ENCODE peak calls at places on chromosomes 4 and X, in nine cellular contexts. One of them, this sample, is unnamed.

GRCh38 chr4:73836373-73837269 is at the start of gene CXCL6:
- DNase-seq in HFFc6: no peak
- DNase-seq in HFF-Myc: no peak
- DNase-seq in ascending aorta: no peak
- DNase-seq in tibial nerve: no peak
- DNase-seq in heart right ventricle: peak; percentile 41
- DNase-seq in neural crest cell: peak; percentile 36
- DNase-seq in progenitor cell of endocrine pancreas: peak; percentile 36
- DNase-seq in ovary: no peak
- DNase-seq in this sample: peak; percentile 24

GRCh38 chr4:176622251-176622968 is 170.3 kb downstream of the VEGFC start:
- DNase-seq in HFF-Myc: no peak
- DNase-seq in HFFc6: no peak
- DNase-seq in neural crest cell: no peak
- DNase-seq in ascending aorta: no peak
- DNase-seq in tibial nerve: no peak
- DNase-seq in heart right ventricle: no peak
- DNase-seq in progenitor cell of endocrine pancreas: no peak
- DNase-seq in ovary: no peak
- DNase-seq in this sample: no peak

GRCh38 chrX:120604359-120604782 is 470 bp downstream of the MCTS1 start:
- DNase-seq in progenitor cell of endocrine pancreas: no peak
- DNase-seq in HFFc6: peak; percentile 36
- DNase-seq in tibial nerve: no peak
- DNase-seq in neural crest cell: no peak
- DNase-seq in ovary: no peak
- DNase-seq in HFF-Myc: peak; percentile 11
- DNase-seq in heart right ventricle: no peak
- DNase-seq in ascending aorta: no peak
- DNase-seq in this sample: no peak

GRCh38 chr4:1130318-1131186 is 17.2 kb upstream of the RNF212 start:
- DNase-seq in ascending aorta: no peak
- DNase-seq in tibial nerve: peak; percentile 73
- DNase-seq in HFFc6: peak; percentile 50
- DNase-seq in progenitor cell of endocrine pancreas: peak; percentile 55
- DNase-seq in HFF-Myc: peak; percentile 29
- DNase-seq in neural crest cell: peak; percentile 69
- DNase-seq in heart right ventricle: peak; percentile 56
- DNase-seq in ovary: peak; percentile 75
- DNase-seq in this sample: no peak

GRCh38 chr4:74005528-74005927 is 7.1 kb upstream of the CXCL5 start:
- DNase-seq in neural crest cell: no peak
- DNase-seq in heart right ventricle: no peak
- DNase-seq in HFFc6: no peak
- DNase-seq in HFF-Myc: no peak
- DNase-seq in ascending aorta: no peak
- DNase-seq in progenitor cell of endocrine pancreas: no peak
- DNase-seq in tibial nerve: no peak
- DNase-seq in ovary: no peak
- DNase-seq in this sample: no peak

GRCh38 chrX:784829-785228 is 154.2 kb downstream of the SHOX start:
- DNase-seq in ascending aorta: no peak
- DNase-seq in progenitor cell of endocrine pancreas: no peak
- DNase-seq in heart right ventricle: no peak
- DNase-seq in neural crest cell: no peak
- DNase-seq in tibial nerve: no peak
- DNase-seq in HFF-Myc: no peak
- DNase-seq in HFFc6: no peak
- DNase-seq in ovary: no peak
- DNase-seq in this sample: no peak

GRCh38 chrX:10173331-10173900 is 16.6 kb downstream of the CLCN4 start:
- DNase-seq in HFF-Myc: peak; percentile 47
- DNase-seq in ascending aorta: no peak
- DNase-seq in heart right ventricle: no peak
- DNase-seq in neural crest cell: no peak
- DNase-seq in HFFc6: no peak
- DNase-seq in progenitor cell of endocrine pancreas: no peak
- DNase-seq in ovary: peak; percentile 84
- DNase-seq in tibial nerve: peak; percentile 63
- DNase-seq in this sample: peak; percentile 29

GRCh38 chrX:131812847-131813825 is 210.0 kb upstream of the STK26 start:
- DNase-seq in heart right ventricle: no peak
- DNase-seq in HFFc6: no peak
- DNase-seq in ascending aorta: peak; percentile 39
- DNase-seq in tibial nerve: peak; percentile 24
- DNase-seq in progenitor cell of endocrine pancreas: no peak
- DNase-seq in neural crest cell: no peak
- DNase-seq in HFF-Myc: no peak
- DNase-seq in ovary: peak; percentile 82
- DNase-seq in this sample: peak; percentile 52

GRCh38 chr4:87002682-87003043 is 67.9 kb downstream of the AFF1 start:
- DNase-seq in ascending aorta: no peak
- DNase-seq in progenitor cell of endocrine pancreas: no peak
- DNase-seq in HFFc6: no peak
- DNase-seq in tibial nerve: no peak
- DNase-seq in heart right ventricle: no peak
- DNase-seq in HFF-Myc: no peak
- DNase-seq in ovary: no peak
- DNase-seq in neural crest cell: no peak
- DNase-seq in this sample: no peak

GRCh38 chr4:48127231-48127881 is 6.7 kb downstream of the TXK start:
- DNase-seq in HFF-Myc: no peak
- DNase-seq in ascending aorta: no peak
- DNase-seq in progenitor cell of endocrine pancreas: no peak
- DNase-seq in HFFc6: no peak
- DNase-seq in heart right ventricle: no peak
- DNase-seq in ovary: no peak
- DNase-seq in neural crest cell: no peak
- DNase-seq in tibial nerve: no peak
- DNase-seq in this sample: no peak

GRCh38 chr4:91958651-91959050 is 345.1 kb upstream of the GRID2 start:
- DNase-seq in neural crest cell: no peak
- DNase-seq in ovary: no peak
- DNase-seq in ascending aorta: no peak
- DNase-seq in HFF-Myc: no peak
- DNase-seq in heart right ventricle: no peak
- DNase-seq in HFFc6: no peak
- DNase-seq in tibial nerve: no peak
- DNase-seq in progenitor cell of endocrine pancreas: no peak
- DNase-seq in this sample: no peak

GRCh38 chrX:134236690-134237362 is at the start of gene CCDC160:
- DNase-seq in ascending aorta: no peak
- DNase-seq in tibial nerve: peak; percentile 8
- DNase-seq in neural crest cell: peak; percentile 73
- DNase-seq in HFF-Myc: no peak
- DNase-seq in progenitor cell of endocrine pancreas: peak; percentile 64
- DNase-seq in ovary: peak; percentile 70
- DNase-seq in heart right ventricle: peak; percentile 54
- DNase-seq in HFFc6: no peak
- DNase-seq in this sample: no peak

GRCh38 chr4:54958236-54958635 is 167.2 kb downstream of the KDR start:
- DNase-seq in heart right ventricle: no peak
- DNase-seq in ovary: no peak
- DNase-seq in HFF-Myc: no peak
- DNase-seq in ascending aorta: no peak
- DNase-seq in tibial nerve: no peak
- DNase-seq in neural crest cell: no peak
- DNase-seq in HFFc6: no peak
- DNase-seq in progenitor cell of endocrine pancreas: no peak
- DNase-seq in this sample: no peak

GRCh38 chrX:50910685-50911176 is at the start of gene BMP15:
- DNase-seq in ascending aorta: no peak
- DNase-seq in HFF-Myc: no peak
- DNase-seq in HFFc6: no peak
- DNase-seq in progenitor cell of endocrine pancreas: no peak
- DNase-seq in neural crest cell: no peak
- DNase-seq in heart right ventricle: no peak
- DNase-seq in tibial nerve: no peak
- DNase-seq in ovary: no peak
- DNase-seq in this sample: no peak

GRCh38 chrX:50903387-50904027 is 7.0 kb upstream of the BMP15 start:
- DNase-seq in ovary: no peak
- DNase-seq in tibial nerve: no peak
- DNase-seq in heart right ventricle: no peak
- DNase-seq in neural crest cell: peak; percentile 18
- DNase-seq in ascending aorta: no peak
- DNase-seq in HFFc6: no peak
- DNase-seq in HFF-Myc: no peak
- DNase-seq in progenitor cell of endocrine pancreas: peak; percentile 24
- DNase-seq in this sample: no peak

DNA sequence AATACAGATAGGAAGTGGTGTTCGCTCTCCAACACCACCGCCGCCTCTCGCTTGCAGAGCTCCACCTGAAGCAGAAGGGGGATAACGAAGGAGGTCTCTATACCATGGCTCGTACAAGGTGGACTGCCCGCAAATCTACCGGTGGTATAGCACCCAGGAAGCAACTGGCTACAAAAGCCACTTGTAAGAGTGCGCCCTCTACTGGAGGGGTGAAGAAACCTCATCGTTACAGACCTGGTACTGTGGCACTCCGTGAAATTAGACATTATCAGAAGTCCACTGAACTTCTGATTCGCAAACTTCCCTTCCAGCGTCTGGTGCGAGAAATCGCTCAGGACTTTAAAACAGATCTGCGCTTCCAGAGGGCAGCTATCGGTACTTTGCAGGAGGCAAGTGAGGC is 5.2 kb upstream of the BMP15 start:
- DNase-seq in progenitor cell of endocrine pancreas: no peak
- DNase-seq in ovary: no peak
- DNase-seq in HFFc6: no peak
- DNase-seq in ascending aorta: no peak
- DNase-seq in neural crest cell: no peak
- DNase-seq in heart right ventricle: no peak
- DNase-seq in HFF-Myc: no peak
- DNase-seq in tibial nerve: no peak
- DNase-seq in this sample: no peak
- TF ChIP-seq CTCF in progenitor cell of endocrine pancreas: peak; percentile 18
- TF ChIP-seq CTCF in ovary: no peak
- TF ChIP-seq CTCF in HFFc6: no peak
- TF ChIP-seq CTCF in ascending aorta: no peak
- TF ChIP-seq CTCF in neural crest cell: peak; percentile 52
- TF ChIP-seq CTCF in heart right ventricle: no peak
- TF ChIP-seq CTCF in HFF-Myc: peak; percentile 14
- TF ChIP-seq CTCF in tibial nerve: no peak
- TF ChIP-seq CTCF in this sample: no peak

DNA sequence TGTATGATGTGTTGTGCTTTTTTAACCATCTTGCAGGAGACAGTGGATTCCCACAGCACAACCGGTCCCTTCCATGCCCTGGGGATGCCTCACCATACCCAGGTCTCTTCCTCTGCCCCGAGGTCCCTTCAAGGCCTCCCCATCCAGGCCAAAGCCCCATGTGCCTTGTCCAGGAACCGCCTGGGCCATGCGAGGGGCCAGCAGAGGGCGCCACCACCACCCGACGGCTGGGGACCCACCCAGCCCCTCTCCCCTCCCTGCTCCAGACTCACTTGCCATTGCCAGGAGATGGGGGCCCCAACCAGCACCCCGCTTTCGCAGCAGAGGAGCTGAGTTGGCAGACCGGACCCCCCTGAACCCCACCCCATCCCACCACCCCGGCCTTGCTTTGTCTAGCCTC is 485.5 kb downstream of the TRAM1L1 start:
- DNase-seq in HFFc6: no peak
- DNase-seq in tibial nerve: no peak
- DNase-seq in HFF-Myc: no peak
- DNase-seq in neural crest cell: no peak
- DNase-seq in ovary: peak; percentile 14
- DNase-seq in progenitor cell of endocrine pancreas: no peak
- DNase-seq in heart right ventricle: no peak
- DNase-seq in ascending aorta: no peak
- DNase-seq in this sample: no peak
- TF ChIP-seq CTCF in HFFc6: no peak
- TF ChIP-seq CTCF in tibial nerve: no peak
- TF ChIP-seq CTCF in HFF-Myc: no peak
- TF ChIP-seq CTCF in neural crest cell: no peak
- TF ChIP-seq CTCF in ovary: no peak
- TF ChIP-seq CTCF in progenitor cell of endocrine pancreas: no peak
- TF ChIP-seq CTCF in heart right ventricle: no peak
- TF ChIP-seq CTCF in ascending aorta: no peak
- TF ChIP-seq CTCF in this sample: no peak

GRCh38 chr4:182268966-182269365 is 25.8 kb downstream of the TENM3 start:
- DNase-seq in HFF-Myc: no peak
- DNase-seq in progenitor cell of endocrine pancreas: no peak
- DNase-seq in HFFc6: no peak
- DNase-seq in heart right ventricle: no peak
- DNase-seq in tibial nerve: no peak
- DNase-seq in ovary: no peak
- DNase-seq in neural crest cell: no peak
- DNase-seq in ascending aorta: no peak
- DNase-seq in this sample: no peak

GRCh38 chr4:182267048-182267447 is 23.8 kb downstream of the TENM3 start:
- DNase-seq in HFFc6: no peak
- DNase-seq in neural crest cell: no peak
- DNase-seq in ascending aorta: no peak
- DNase-seq in HFF-Myc: no peak
- DNase-seq in heart right ventricle: no peak
- DNase-seq in progenitor cell of endocrine pancreas: no peak
- DNase-seq in tibial nerve: no peak
- DNase-seq in ovary: no peak
- DNase-seq in this sample: no peak

GRCh38 chr4:182263562-182263961 is 20.4 kb downstream of the TENM3 start:
- DNase-seq in HFF-Myc: no peak
- DNase-seq in ovary: no peak
- DNase-seq in HFFc6: no peak
- DNase-seq in tibial nerve: no peak
- DNase-seq in progenitor cell of endocrine pancreas: no peak
- DNase-seq in neural crest cell: no peak
- DNase-seq in ascending aorta: no peak
- DNase-seq in heart right ventricle: no peak
- DNase-seq in this sample: no peak

GRCh38 chr4:182264139-182264752 is 21.0 kb downstream of the TENM3 start:
- DNase-seq in ovary: no peak
- DNase-seq in progenitor cell of endocrine pancreas: no peak
- DNase-seq in HFF-Myc: no peak
- DNase-seq in neural crest cell: no peak
- DNase-seq in heart right ventricle: no peak
- DNase-seq in HFFc6: no peak
- DNase-seq in tibial nerve: no peak
- DNase-seq in ascending aorta: no peak
- DNase-seq in this sample: no peak

DNA sequence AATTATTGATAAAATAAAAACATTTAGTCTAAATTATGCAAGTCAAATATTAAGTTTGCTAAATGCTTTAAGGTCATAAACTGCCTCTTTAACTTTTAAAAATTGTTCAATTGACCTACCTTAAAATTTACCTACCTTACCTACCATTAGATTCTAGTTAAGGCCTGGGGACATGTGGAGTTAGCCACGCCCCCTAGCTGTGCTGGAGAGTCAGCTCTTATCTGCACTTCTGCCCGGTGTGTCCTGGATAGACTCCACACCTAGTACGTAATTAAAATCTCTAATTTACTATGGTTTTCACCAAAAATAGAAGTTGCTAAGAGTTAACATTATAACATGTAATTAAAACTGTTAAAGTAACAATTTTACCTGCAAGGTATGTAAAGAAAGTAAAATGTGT is 22.7 kb downstream of the TENM3 start:
- DNase-seq in HFFc6: no peak
- DNase-seq in neural crest cell: no peak
- DNase-seq in heart right ventricle: no peak
- DNase-seq in ovary: no peak
- DNase-seq in progenitor cell of endocrine pancreas: no peak
- DNase-seq in HFF-Myc: no peak
- DNase-seq in ascending aorta: no peak
- DNase-seq in tibial nerve: no peak
- DNase-seq in this sample: no peak
- TF ChIP-seq CTCF in HFFc6: peak; percentile 40
- TF ChIP-seq CTCF in neural crest cell: no peak
- TF ChIP-seq CTCF in heart right ventricle: no peak
- TF ChIP-seq CTCF in ovary: no peak
- TF ChIP-seq CTCF in progenitor cell of endocrine pancreas: no peak
- TF ChIP-seq CTCF in HFF-Myc: no peak
- TF ChIP-seq CTCF in ascending aorta: no peak
- TF ChIP-seq CTCF in tibial nerve: no peak
- TF ChIP-seq CTCF in this sample: no peak

GRCh38 chr4:139530833-139531427 is 25.1 kb downstream of the SETD7 start:
- DNase-seq in HFF-Myc: no peak
- DNase-seq in tibial nerve: peak; percentile 73
- DNase-seq in HFFc6: no peak
- DNase-seq in heart right ventricle: no peak
- DNase-seq in ascending aorta: no peak
- DNase-seq in progenitor cell of endocrine pancreas: peak; percentile 45
- DNase-seq in ovary: peak; percentile 49
- DNase-seq in neural crest cell: peak; percentile 77
- DNase-seq in this sample: peak; percentile 44
- TF ChIP-seq CTCF in HFF-Myc: peak; percentile 56
- TF ChIP-seq CTCF in tibial nerve: peak; percentile 52
- TF ChIP-seq CTCF in HFFc6: peak; percentile 69
- TF ChIP-seq CTCF in heart right ventricle: peak; percentile 54
- TF ChIP-seq CTCF in ascending aorta: peak; percentile 49
- TF ChIP-seq CTCF in progenitor cell of endocrine pancreas: peak; percentile 66
- TF ChIP-seq CTCF in ovary: no peak
- TF ChIP-seq CTCF in neural crest cell: peak; percentile 73
- TF ChIP-seq CTCF in this sample: no peak

This sample was measured in omental fat pad.